ENCODE peak calls at places on chromosomes 5 and 9, in seven cellular contexts. O, A, R, T, Q, J and U are unnamed samples.

GRCh38 chr9:127557998-127558546 is 54.0 kb upstream of the STXBP1 start:
- DNase-seq in O (no peak), A (no peak), R (no peak), T (no peak), Q (no peak), J (no peak), U (no peak)

GRCh38 chr5:116673453-116673852 is 98.8 kb upstream of the SEMA6A start:
- DNase-seq in O (no peak), A (no peak), R (no peak), T (no peak), Q (no peak), J (no peak), U (no peak)

GRCh38 chr5:92749943-92750342 is 831.1 kb downstream of the NR2F1-AS1 start:
- DNase-seq in O (peak), A (peak), R (peak), T (peak), Q (peak), J (no peak), U (no peak)

GRCh38 chr9:135969064-135969683 is 8.0 kb upstream of the UBAC1 start:
- DNase-seq in O (no peak), A (no peak), R (peak), T (peak), Q (no peak), J (no peak), U (no peak)

GRCh38 chr5:4868140-4868735 is 271.9 kb upstream of the ADAMTS16 start:
- DNase-seq in O (peak), A (peak), R (no peak), T (peak), Q (no peak), J (peak), U (peak)

GRCh38 chr5:144436007-144436406 is 265.3 kb downstream of the KCTD16 start:
- DNase-seq in O (no peak), A (no peak), R (no peak), T (no peak), Q (no peak), J (no peak), U (no peak)

GRCh38 chr5:124906339-124907097 is 160.1 kb upstream of the ZNF608 start:
- DNase-seq in O (no peak), A (peak), R (peak), T (peak), Q (no peak), J (no peak), U (peak)

GRCh38 chr5:139961435-139962157 is 81.5 kb downstream of the NRG2 start:
- DNase-seq in O (no peak), A (peak), R (no peak), T (peak), Q (no peak), J (peak), U (no peak)

GRCh38 chr5:58366461-58366860 is 93.4 kb downstream of the PLK2 start:
- DNase-seq in O (no peak), A (no peak), R (peak), T (peak), Q (no peak), J (no peak), U (no peak)

GRCh38 chr5:30331534-30331933 is 862.0 kb upstream of the CDH6 start:
- DNase-seq in O (no peak), A (no peak), R (no peak), T (no peak), Q (no peak), J (no peak), U (no peak)

GRCh38 chr9:97809666-97810344 is 43.2 kb upstream of the FOXE1 start:
- DNase-seq in O (no peak), A (peak), R (no peak), T (no peak), Q (no peak), J (peak), U (no peak)

GRCh38 chr5:167853421-167853820 is 438.0 kb upstream of the WWC1 start:
- DNase-seq in O (no peak), A (no peak), R (peak), T (peak), Q (no peak), J (no peak), U (no peak)

GRCh38 chr9:109737295-109737694 is 42.7 kb upstream of the PALM2AKAP2 start:
- DNase-seq in O (no peak), A (no peak), R (no peak), T (no peak), Q (no peak), J (no peak), U (no peak)

GRCh38 chr5:112915831-112916230 is 6.2 kb downstream of the REEP5 start:
- DNase-seq in O (no peak), A (no peak), R (no peak), T (no peak), Q (no peak), J (no peak), U (no peak)

GRCh38 chr5:124043456-124043855 is 531.5 kb downstream of the CSNK1G3 start:
- DNase-seq in O (no peak), A (peak), R (no peak), T (no peak), Q (peak), J (peak), U (no peak)

GRCh38 chr5:67561145-67561932 is 364.7 kb upstream of the CD180 start:
- DNase-seq in O (no peak), A (no peak), R (no peak), T (no peak), Q (no peak), J (no peak), U (no peak)

GRCh38 chr9:129177443-129177790 is 644 bp downstream of the IER5L start:
- DNase-seq in O (no peak), A (no peak), R (no peak), T (no peak), Q (no peak), J (no peak), U (no peak)

GRCh38 chr5:113170707-113171106 is 194.1 kb downstream of the DCP2 start:
- DNase-seq in O (no peak), A (no peak), R (peak), T (no peak), Q (no peak), J (no peak), U (no peak)

GRCh38 chr9:131385296-131385695 is 8.6 kb upstream of the PRRC2B start:
- DNase-seq in O (no peak), A (no peak), R (no peak), T (no peak), Q (no peak), J (no peak), U (peak)

GRCh38 chr9:35906923-35907699 is 1.1 kb downstream of the HRCT1 start:
- DNase-seq in O (no peak), A (peak), R (peak), T (peak), Q (no peak), J (no peak), U (peak)

GRCh38 chr5:140596364-140596763 is 31.7 kb downstream of the SLC35A4 start:
- DNase-seq in O (no peak), A (no peak), R (no peak), T (no peak), Q (no peak), J (no peak), U (no peak)

GRCh38 chr5:122137702-122138101 is 8.4 kb downstream of the ZNF474 start:
- DNase-seq in O (no peak), A (no peak), R (no peak), T (no peak), Q (no peak), J (no peak), U (no peak)

GRCh38 chr5:180053061-180053602 is 18.4 kb downstream of the RNF130 start:
- DNase-seq in O (no peak), A (no peak), R (no peak), T (no peak), Q (no peak), J (no peak), U (no peak)

GRCh38 chr5:180047667-180048066 is 23.9 kb downstream of the RNF130 start:
- DNase-seq in O (no peak), A (no peak), R (no peak), T (no peak), Q (no peak), J (no peak), U (no peak)

GRCh38 chr5:180049357-180049673 is 22.2 kb downstream of the RNF130 start:
- DNase-seq in O (no peak), A (no peak), R (no peak), T (no peak), Q (no peak), J (no peak), U (no peak)

GRCh38 chr5:180052211-180052818 is 19.2 kb downstream of the RNF130 start:
- DNase-seq in O (no peak), A (no peak), R (no peak), T (no peak), Q (no peak), J (no peak), U (no peak)

GRCh38 chr5:180050106-180050929 is 21.2 kb downstream of the RNF130 start:
- DNase-seq in O (no peak), A (no peak), R (no peak), T (no peak), Q (no peak), J (no peak), U (no peak)
- H4K8ac ChIP-seq in O (no peak), A (no peak), R (no peak), T (no peak), Q (no peak), J (no peak), U (no peak)

GRCh38 chr9:27088981-27089380 is 20.0 kb upstream of the TEK start:
- DNase-seq in O (no peak), A (no peak), R (peak), T (peak), Q (no peak), J (no peak), U (peak)
- H4K8ac ChIP-seq in O (no peak), A (no peak), R (peak), T (no peak), Q (no peak), J (no peak), U (no peak)

DNA sequence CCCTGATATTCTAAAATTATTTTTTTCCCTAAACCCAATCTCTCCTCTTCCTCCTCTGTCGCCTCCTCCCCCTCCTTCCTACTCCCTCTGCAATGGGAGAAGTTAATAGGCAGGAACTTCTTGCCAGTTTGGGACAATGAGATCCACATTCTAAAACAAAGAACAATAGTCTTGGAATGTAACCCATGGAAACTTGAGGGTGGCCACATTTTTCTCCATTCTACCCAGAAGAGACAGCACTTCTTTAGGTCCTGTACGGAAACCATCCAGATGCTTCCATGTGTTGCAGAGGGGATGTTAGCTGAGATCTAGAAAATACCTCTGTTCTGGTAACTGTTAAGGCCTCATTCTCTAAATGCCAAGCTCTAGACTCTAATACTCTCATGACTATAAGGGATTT is 10.0 kb downstream of the SPARC start:
- DNase-seq in O (no peak), A (peak), R (no peak), T (no peak), Q (no peak), J (no peak), U (no peak)
- H4K8ac ChIP-seq in O (no peak), A (no peak), R (peak), T (no peak), Q (no peak), J (no peak), U (no peak)

GRCh38 chr5:148858106-148858505 is 31.7 kb downstream of the ADRB2 start:
- DNase-seq in O (no peak), A (no peak), R (no peak), T (no peak), Q (no peak), J (no peak), U (peak)
- H4K8ac ChIP-seq in O (no peak), A (no peak), R (no peak), T (no peak), Q (no peak), J (no peak), U (no peak)

GRCh38 chr9:70412678-70413426 is 1.6 kb downstream of the KLF9 start:
- DNase-seq in O (no peak), A (peak), R (peak), T (peak), Q (no peak), J (peak), U (peak)
- H4K8ac ChIP-seq in O (no peak), A (no peak), R (peak), T (peak), Q (peak), J (no peak), U (no peak)